ENCODE peak calls at places on chromosomes 7 and 10, in five cellular contexts. G is stimulated activated CD4-positive, alpha-beta T cell treated with anti-CD3 and anti-CD28 coated beads, TNF-alpha, amount 100 ng/mL, for 24 hours; O is ACHN; B is hepatic stellate cell; Z is activated CD4-positive, alpha-beta memory T cell treated with anti-CD3 and anti-CD28 coated beads, Interleukin-2, amount 10 ng/mL, durations not matched to agents 7 days and 5 days. F is an unnamed sample.

GRCh38 chr7:81330108-81330507 is 411.3 kb upstream of the SEMA3C start:
- DNase-seq in G (no peak), B (no peak), Z (no peak), O (no peak), F (no peak)

GRCh38 chr10:102726274-102726673 is 11.8 kb downstream of the SFXN2 start:
- DNase-seq in O (no peak), G (no peak), Z (no peak), B (no peak), F (no peak)

GRCh38 chr10:48400129-48400849 is 93.8 kb downstream of the MAPK8 start:
- DNase-seq in O (no peak), Z (no peak), G (no peak), B (no peak), F (no peak)

GRCh38 chr7:24024276-24024675 is 259.7 kb upstream of the NPY start:
- DNase-seq in G (no peak), B (no peak), Z (no peak), O (no peak), F (no peak)

GRCh38 chr10:50855461-50855860 is 30.0 kb downstream of the A1CF start:
- DNase-seq in G (no peak), B (no peak), O (no peak), Z (no peak), F (no peak)

GRCh38 chr7:41882271-41882670 is 179.4 kb upstream of the INHBA start:
- DNase-seq in O (no peak), Z (no peak), G (no peak), B (no peak), F (no peak)

GRCh38 chr10:100781145-100781665 is 35.8 kb downstream of the PAX2 start:
- DNase-seq in B (no peak), Z (no peak), O (no peak), G (no peak), F (no peak)

GRCh38 chr10:74681917-74682627 is 144.3 kb upstream of the KAT6B start:
- DNase-seq in G (no peak), Z (no peak), B (no peak), O (no peak), F (no peak)

GRCh38 chr7:46485481-46486065 is 564.5 kb upstream of the IGFBP3 start:
- DNase-seq in B (peak), O (no peak), Z (no peak), G (no peak), F (no peak)

GRCh38 chr10:19097151-19097550 is 48.5 kb downstream of the MALRD1 start:
- DNase-seq in Z (no peak), G (no peak), B (no peak), O (no peak), F (no peak)

GRCh38 chr7:134420509-134421125 is 38.3 kb downstream of the AKR1B1 start:
- DNase-seq in Z (no peak), O (peak), G (no peak), B (peak), F (peak)

GRCh38 chr10:51654918-51655317 is 44.5 kb downstream of the CSTF2T start:
- DNase-seq in O (no peak), B (no peak), G (no peak), Z (no peak), F (no peak)

GRCh38 chr7:109763611-109764010 is 1193.9 kb downstream of the DNAJB9 start:
- DNase-seq in B (no peak), Z (no peak), O (peak), G (no peak), F (no peak)

GRCh38 chr10:120943542-120943941 is 92.4 kb downstream of the WDR11 start:
- DNase-seq in Z (no peak), B (no peak), G (no peak), O (no peak), F (no peak)

GRCh38 chr7:135757719-135758411 is 9.3 kb upstream of the FAM180A start:
- DNase-seq in Z (no peak), G (no peak), B (peak), O (no peak), F (peak)

GRCh38 chr7:4958477-4959301 is at the start of gene MMD2:
- DNase-seq in G (no peak), B (no peak), Z (no peak), O (no peak), F (no peak)

GRCh38 chr10:122344741-122345258 is 29.7 kb upstream of the PLEKHA1 start:
- DNase-seq in O (peak), B (no peak), G (no peak), Z (no peak), F (no peak)

GRCh38 chr10:48444266-48444665 is 137.8 kb downstream of the MAPK8 start:
- DNase-seq in O (peak), B (peak), G (no peak), Z (no peak), F (no peak)

GRCh38 chr10:74145133-74145532 is 5.5 kb downstream of the AP3M1 start:
- DNase-seq in B (peak), G (no peak), O (peak), Z (no peak), F (no peak)

GRCh38 chr10:43671659-43672555 is 23.2 kb upstream of the ZNF32 start:
- DNase-seq in B (peak), Z (peak), O (peak), G (peak), F (peak)

GRCh38 chr10:8058274-8059111 is 4.0 kb downstream of the GATA3 start:
- DNase-seq in Z (no peak), B (no peak), O (no peak), G (no peak), F (no peak)

GRCh38 chr7:72924417-72924747 is 513 bp upstream of the POM121 start:
- DNase-seq in Z (no peak), O (no peak), G (no peak), B (no peak), F (no peak)

GRCh38 chr10:101538481-101538880 is 49.6 kb downstream of the POLL start:
- DNase-seq in O (no peak), G (no peak), B (no peak), Z (no peak), F (no peak)

GRCh38 chr10:71774916-71775702 is 1.8 kb upstream of the VSIR start:
- DNase-seq in O (no peak), Z (no peak), G (no peak), B (no peak), F (no peak)

GRCh38 chr10:116071453-116072148 is 201.4 kb downstream of the GFRA1 start:
- DNase-seq in O (no peak), Z (no peak), G (no peak), B (no peak), F (no peak)

GRCh38 chr7:91551377-91552175 is 287.3 kb downstream of the FZD1 start:
- DNase-seq in O (no peak), G (no peak), Z (no peak), B (no peak), F (no peak)

GRCh38 chr7:159137906-159138305 is 6.8 kb downstream of the VIPR2 start:
- DNase-seq in Z (no peak), B (no peak), O (no peak), G (no peak), F (no peak)